ENCODE peak calls at places on chromosomes 3 and 15, in six cellular contexts. E is effector memory CD4-positive, alpha-beta T cell; D is kidney; A is MM.1S; H is cardiac muscle cell; Q is CD8-positive, alpha-beta memory T cell. N is an unnamed sample. For H3K4me1, the result is how much of the 10 kb centered on the place peaks cover.

GRCh38 chr15:40593588-40594428 is at the start of gene KNL1:
- DNase-seq in H (peak), Q (peak), E (peak), D (peak), A (peak), N (peak)

GRCh38 chr3:72663429-72663828 is 184.8 kb downstream of the SHQ1 start:
- DNase-seq in A (no peak), D (no peak), Q (no peak), E (no peak), H (no peak), N (no peak)

GRCh38 chr3:38519000-38519399 is 22.9 kb downstream of the EXOG start:
- DNase-seq in E (no peak), D (no peak), Q (no peak), A (no peak), H (no peak), N (no peak)

GRCh38 chr3:15108869-15109268 is 9.9 kb upstream of the RBSN start:
- DNase-seq in E (no peak), D (no peak), H (no peak), Q (no peak), A (no peak), N (no peak)

GRCh38 chr15:51274956-51275355 is 63.4 kb downstream of the CYP19A1 start:
- DNase-seq in E (no peak), H (no peak), D (peak), A (no peak), Q (no peak), N (no peak)

GRCh38 chr3:129892486-129892856 is 1.0 kb downstream of the TMCC1 start:
- DNase-seq in Q (no peak), A (peak), E (no peak), H (peak), D (peak), N (no peak)

GRCh38 chr15:52765779-52766178 is 24.4 kb downstream of the ONECUT1 start:
- DNase-seq in E (no peak), H (peak), Q (no peak), A (no peak), D (no peak), N (no peak)

GRCh38 chr3:7193271-7193670 is 332.4 kb downstream of the GRM7 start:
- DNase-seq in Q (no peak), H (no peak), A (no peak), E (no peak), D (no peak), N (no peak)

GRCh38 chr3:57199895-57200297 is at the start of gene HESX1:
- DNase-seq in E (no peak), D (no peak), A (no peak), Q (no peak), H (no peak), N (no peak)

GRCh38 chr3:170233532-170233931 is 11.3 kb downstream of the PRKCI start:
- DNase-seq in H (no peak), D (no peak), E (no peak), A (no peak), Q (no peak), N (peak)

GRCh38 chr3:71087109-71088018 is 496.2 kb downstream of the FOXP1 start:
- DNase-seq in A (peak), H (no peak), Q (peak), D (no peak), E (peak), N (no peak)

GRCh38 chr3:89059201-89059600 is 48.2 kb upstream of the EPHA3 start:
- DNase-seq in A (no peak), Q (no peak), H (no peak), E (no peak), D (no peak), N (no peak)

GRCh38 chr15:73771380-73772095 is 18.4 kb upstream of the INSYN1 start:
- DNase-seq in E (no peak), D (no peak), H (no peak), Q (no peak), A (no peak), N (no peak)

GRCh38 chr3:110710605-110711004 is 361.0 kb upstream of the NECTIN3 start:
- DNase-seq in E (no peak), Q (no peak), H (no peak), A (no peak), D (no peak), N (no peak)

GRCh38 chr3:168121175-168121853 is 25.6 kb upstream of the GOLIM4 start:
- DNase-seq in E (no peak), A (no peak), D (no peak), Q (no peak), H (no peak), N (peak)

GRCh38 chr3:156795890-156796451 is 30.2 kb upstream of the LEKR1 start:
- DNase-seq in H (no peak), E (no peak), A (peak), D (no peak), Q (no peak), N (no peak)

GRCh38 chr15:62588930-62589655 is 424.0 kb upstream of the C2CD4B start:
- DNase-seq in H (no peak), Q (no peak), A (no peak), E (no peak), D (no peak), N (no peak)

GRCh38 chr3:73622135-73622534 is 2.6 kb downstream of the PDZRN3 start:
- DNase-seq in A (no peak), D (peak), Q (no peak), H (peak), E (no peak), N (peak)

GRCh38 chr15:80992436-80992835 is 2.8 kb upstream of the MESD start:
- DNase-seq in A (no peak), H (no peak), E (no peak), D (no peak), Q (no peak), N (no peak)

GRCh38 chr3:9015250-9015649 is 52.0 kb upstream of the RAD18 start:
- DNase-seq in Q (no peak), D (no peak), E (no peak), H (no peak), A (peak), N (no peak)

GRCh38 chr3:125194061-125194848 is 18.3 kb downstream of the SLC12A8 start:
- DNase-seq in E (no peak), Q (no peak), H (no peak), D (no peak), A (no peak), N (no peak)

GRCh38 chr3:78728406-78729145 is 1039.2 kb downstream of the ROBO1 start:
- DNase-seq in A (no peak), Q (no peak), H (peak), D (peak), E (no peak), N (peak)

GRCh38 chr3:192906940-192907339 is 10.7 kb downstream of the MB21D2 start:
- DNase-seq in H (no peak), Q (no peak), A (no peak), E (no peak), D (no peak), N (no peak)

GRCh38 chr3:23944007-23944760 is 902 bp upstream of the NR1D2 start:
- DNase-seq in A (no peak), H (peak), E (no peak), D (no peak), Q (no peak), N (no peak)

GRCh38 chr3:23948761-23949160 is 3.7 kb downstream of the NR1D2 start:
- DNase-seq in Q (no peak), E (no peak), A (no peak), H (no peak), D (no peak), N (no peak)

GRCh38 chr3:23945653-23945902 is 492 bp downstream of the NR1D2 start:
- DNase-seq in A (no peak), Q (no peak), H (no peak), E (no peak), D (no peak), N (no peak)

GRCh38 chr3:23944861-23945652 is at the start of gene NR1D2:
- DNase-seq in A (peak), E (peak), H (peak), D (peak), Q (peak), N (peak)

DNA sequence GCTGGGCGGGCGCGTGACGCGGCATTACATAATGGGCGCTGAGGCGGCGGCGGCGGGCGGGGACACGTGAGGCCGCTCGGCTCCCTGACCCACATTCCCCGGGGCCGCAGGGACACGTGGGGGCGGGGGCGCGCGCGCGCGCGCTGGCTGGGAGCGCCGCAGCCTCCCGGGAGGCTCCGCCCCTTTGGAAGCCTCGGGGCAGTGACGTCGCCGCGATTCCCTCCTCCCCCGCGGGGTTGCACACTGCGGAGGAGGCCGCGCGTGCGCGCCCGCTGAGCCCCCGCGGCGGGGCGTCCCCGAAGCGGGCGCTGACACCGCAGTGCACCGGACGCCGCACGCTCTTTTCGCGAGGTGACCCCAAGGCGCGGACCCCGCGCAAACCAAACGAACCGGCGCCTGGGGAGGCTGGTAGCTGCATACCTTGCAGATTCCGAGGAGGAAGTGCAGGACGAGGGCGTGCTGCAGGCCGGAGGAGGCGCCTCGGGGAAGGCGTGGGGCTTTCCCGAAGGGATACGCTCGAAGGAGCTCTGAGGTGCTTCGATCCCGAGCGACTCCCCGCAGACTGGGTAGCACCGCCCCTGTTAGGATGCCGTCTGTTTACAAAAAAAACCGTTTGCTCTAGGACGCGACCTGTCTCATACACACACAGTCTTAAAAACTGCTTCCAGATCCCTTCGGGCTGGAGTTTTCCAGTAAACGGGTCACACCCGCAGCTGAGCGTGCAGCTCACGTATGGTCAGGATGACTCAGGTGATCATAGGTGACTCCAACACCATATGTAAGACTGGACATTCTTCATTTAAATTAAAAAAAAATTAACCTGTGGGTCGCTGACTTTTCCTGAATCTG is 1.0 kb downstream of the NR1D2 start:
- DNase-seq in H (peak), D (peak), E (peak), A (peak), Q (peak), N (peak)
- H3K4me1 ChIP-seq in H (under half), D (under half), E (under half), A (under half), Q (under half), N (under half)

DNA sequence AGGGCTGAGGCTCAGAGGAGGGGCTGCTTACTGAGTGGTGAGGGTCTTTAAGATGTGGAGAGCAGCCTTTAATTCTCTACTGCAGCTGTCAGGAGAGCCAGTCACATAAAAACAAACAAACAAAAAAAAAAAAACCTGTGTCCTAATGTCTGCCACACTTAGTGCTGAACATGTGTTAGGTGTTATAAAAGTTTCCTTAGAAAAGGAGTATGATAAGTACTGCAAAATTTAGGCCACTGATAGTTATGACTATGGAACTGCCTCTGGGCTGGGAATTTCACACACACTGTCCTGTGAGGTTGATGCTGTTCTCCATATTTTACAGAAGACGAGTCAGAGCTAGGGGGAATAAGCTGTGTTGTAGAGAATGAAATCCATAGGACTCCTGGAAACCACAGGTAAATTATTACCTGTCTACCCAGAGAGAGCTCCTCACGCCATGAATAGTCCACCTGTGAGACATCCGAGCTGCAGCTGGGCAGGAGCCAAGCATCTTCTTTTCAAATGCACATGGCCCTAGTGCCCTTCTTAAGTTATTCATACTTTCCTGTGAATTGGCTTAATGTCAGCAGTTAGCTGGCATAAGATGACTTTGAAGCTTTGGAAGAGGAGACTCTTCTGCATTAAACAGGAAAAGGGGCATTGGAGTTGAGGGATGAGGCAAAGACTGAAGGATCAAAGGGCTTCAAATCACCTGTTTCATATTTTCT is 34.5 kb upstream of the SKOR1 start:
- DNase-seq in E (no peak), A (no peak), D (no peak), Q (no peak), H (no peak), N (no peak)
- H3K27ac ChIP-seq in E (no peak), A (no peak), D (no peak), Q (no peak), H (no peak), N (no peak)

GRCh38 chr15:98881526-98882517 is 125.8 kb downstream of the PGPEP1L start:
- DNase-seq in D (no peak), H (peak), Q (peak), A (peak), E (no peak), N (no peak)

GRCh38 chr15:98883504-98883903 is 124.1 kb downstream of the PGPEP1L start:
- DNase-seq in E (no peak), H (no peak), Q (no peak), A (no peak), D (no peak), N (no peak)

GRCh38 chr15:98887976-98888375 is 119.6 kb downstream of the PGPEP1L start:
- DNase-seq in E (no peak), Q (no peak), A (no peak), H (no peak), D (no peak), N (no peak)

GRCh38 chr15:98888839-98889479 is 118.6 kb downstream of the PGPEP1L start:
- DNase-seq in H (no peak), A (no peak), D (no peak), Q (no peak), E (no peak), N (no peak)

DNA sequence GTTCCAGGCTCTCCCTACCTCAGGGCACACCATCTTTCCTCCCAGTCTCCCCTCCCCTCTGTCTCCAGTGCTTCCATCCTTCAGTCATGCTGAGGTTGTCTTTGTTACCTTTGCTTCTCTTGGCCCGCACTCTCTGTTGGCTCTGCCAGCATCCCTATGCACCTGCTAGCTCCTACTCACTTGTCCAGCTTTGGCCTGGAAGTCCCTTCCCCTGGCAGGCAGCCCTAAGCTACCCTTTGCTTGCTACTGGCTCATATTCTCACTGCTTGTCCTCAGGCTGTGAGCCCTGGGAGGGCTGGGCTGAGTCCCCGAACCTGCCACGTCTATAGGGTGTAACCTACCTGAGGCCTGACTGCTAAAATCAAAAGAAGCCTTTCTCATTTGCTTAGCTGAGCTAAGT is 122.7 kb downstream of the PGPEP1L start:
- DNase-seq in A (no peak), E (no peak), D (no peak), Q (no peak), H (no peak), N (no peak)
- H3K4me1 ChIP-seq in A (under half), E (under half), D (under half), Q (under half), H (under half), N (under half)

GRCh38 chr15:90564109-90564508 is 34.4 kb downstream of the CRTC3 start:
- DNase-seq in H (no peak), E (no peak), D (no peak), Q (no peak), A (no peak), N (no peak)

GRCh38 chr15:90563460-90563859 is 33.7 kb downstream of the CRTC3 start:
- DNase-seq in A (no peak), Q (no peak), E (no peak), H (no peak), D (no peak), N (no peak)

GRCh38 chr15:90561344-90562244 is 31.9 kb downstream of the CRTC3 start:
- DNase-seq in Q (peak), D (no peak), H (no peak), A (no peak), E (no peak), N (no peak)

GRCh38 chr15:90560229-90560771 is 30.6 kb downstream of the CRTC3 start:
- DNase-seq in A (no peak), E (no peak), H (peak), Q (no peak), D (no peak), N (peak)

GRCh38 chr15:90562669-90563068 is 32.9 kb downstream of the CRTC3 start:
- DNase-seq in H (no peak), Q (no peak), A (no peak), D (no peak), E (no peak), N (no peak)
- H3K27ac ChIP-seq in H (no peak), Q (no peak), A (no peak), D (no peak), E (peak), N (peak)

GRCh38 chr3:53147161-53147902 is 13.7 kb upstream of the PRKCD start:
- DNase-seq in H (no peak), D (peak), A (no peak), Q (no peak), E (no peak), N (peak)

GRCh38 chr3:53149006-53149690 is 11.9 kb upstream of the PRKCD start:
- DNase-seq in H (no peak), D (peak), Q (no peak), A (no peak), E (no peak), N (no peak)

GRCh38 chr3:53146319-53146868 is 14.6 kb upstream of the PRKCD start:
- DNase-seq in A (no peak), E (no peak), D (peak), Q (no peak), H (no peak), N (no peak)

GRCh38 chr3:53149699-53150098 is 11.3 kb upstream of the PRKCD start:
- DNase-seq in E (no peak), Q (no peak), H (no peak), D (peak), A (no peak), N (no peak)

DNA sequence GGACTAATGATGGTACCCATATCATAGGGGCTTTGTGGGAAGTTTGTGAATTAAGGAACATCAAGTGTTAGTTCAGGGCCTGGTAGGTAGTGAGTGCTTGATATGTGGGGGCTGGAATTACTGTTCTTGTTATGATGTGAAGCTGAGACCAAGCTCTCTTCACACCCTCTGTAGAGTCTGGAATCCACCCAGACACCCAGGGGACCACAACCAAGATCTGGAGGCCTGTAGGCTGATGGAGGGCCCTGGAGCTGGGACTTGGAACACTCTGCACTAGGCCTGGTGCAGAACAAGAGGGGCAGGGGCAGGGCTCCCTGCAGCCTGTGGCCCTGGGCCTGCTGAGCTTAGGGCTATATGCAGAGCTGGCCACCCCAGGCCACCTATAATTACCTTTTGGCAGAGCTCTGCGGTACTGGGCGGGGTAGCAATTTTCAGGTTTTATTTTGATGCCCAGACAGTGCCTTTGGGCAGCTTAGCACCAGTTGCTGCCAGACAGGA is 13.1 kb upstream of the PRKCD start:
- DNase-seq in D (peak), A (no peak), E (no peak), H (no peak), Q (no peak), N (no peak)
- H3K4me1 ChIP-seq in D (under half), A (under half), E (under half), H (under half), Q (under half), N (under half)

GRCh38 chr3:27536451-27536850 is 52.3 kb upstream of the SLC4A7 start:
- DNase-seq in A (no peak), H (no peak), D (no peak), E (no peak), Q (no peak), N (no peak)

GRCh38 chr3:27532931-27533607 is 48.9 kb upstream of the SLC4A7 start:
- DNase-seq in A (no peak), E (no peak), H (no peak), D (no peak), Q (no peak), N (no peak)

GRCh38 chr3:27533718-27534578 is 49.8 kb upstream of the SLC4A7 start:
- DNase-seq in A (no peak), E (peak), Q (peak), H (no peak), D (peak), N (peak)

GRCh38 chr3:27532426-27532825 is 48.2 kb upstream of the SLC4A7 start:
- DNase-seq in H (no peak), D (no peak), A (no peak), Q (no peak), E (no peak), N (no peak)

GRCh38 chr3:27535809-27536392 is 51.7 kb upstream of the SLC4A7 start:
- DNase-seq in E (no peak), Q (no peak), A (no peak), D (no peak), H (no peak), N (no peak)
- H3K27ac ChIP-seq in E (no peak), Q (no peak), A (no peak), D (no peak), H (no peak), N (no peak)

DNA sequence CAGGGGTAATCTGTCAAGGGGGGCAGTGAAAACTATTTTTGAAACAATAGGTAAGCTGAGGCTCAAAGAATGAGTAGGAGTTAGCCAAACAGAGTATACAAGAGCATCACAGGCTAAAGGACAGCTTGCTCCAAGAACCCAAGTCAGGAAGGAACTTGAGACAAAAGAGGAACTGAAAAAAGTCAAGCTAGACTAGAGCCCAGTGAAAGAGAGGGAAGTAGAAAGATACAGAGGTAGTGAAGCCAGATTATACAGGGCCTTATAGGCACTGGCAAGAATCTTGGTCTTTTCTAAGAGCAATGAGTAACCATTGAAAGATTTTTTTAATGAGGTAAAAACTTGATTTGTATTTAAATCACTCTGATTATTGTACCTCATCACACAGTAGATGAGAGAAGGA is 69.9 kb downstream of the FILIP1L start:
- DNase-seq in Q (no peak), D (no peak), A (peak), H (no peak), E (no peak), N (no peak)
- H3K4me1 ChIP-seq in Q (under half), D (under half), A (under half), H (under half), E (under half), N (under half)